ENCODE peak calls at places on chromosome 12, in five cellular contexts. One of them, this sample, is unnamed. For H3K27me3, the result is how much of the 10 kb centered on the place peaks cover.

GRCh38 chr12:110266980-110267620 is 13.9 kb upstream of the ATP2A2 start:
- DNase-seq in left lung: peak
- DNase-seq in aorta: no peak
- DNase-seq in AG04450: no peak
- DNase-seq in K562: peak
- DNase-seq in this sample: peak

GRCh38 chr12:6215932-6216494 is 15.8 kb downstream of the CD9 start:
- DNase-seq in left lung: peak
- DNase-seq in aorta: peak
- DNase-seq in AG04450: no peak
- DNase-seq in K562: no peak
- DNase-seq in this sample: peak

GRCh38 chr12:19018302-19018980 is 111.1 kb upstream of the PLEKHA5 start:
- DNase-seq in left lung: no peak
- DNase-seq in aorta: no peak
- DNase-seq in AG04450: peak
- DNase-seq in K562: no peak
- DNase-seq in this sample: no peak

GRCh38 chr12:89156324-89156723 is 196.0 kb downstream of the DUSP6 start:
- DNase-seq in left lung: no peak
- DNase-seq in aorta: no peak
- DNase-seq in AG04450: no peak
- DNase-seq in K562: no peak
- DNase-seq in this sample: no peak

GRCh38 chr12:57454566-57455373 is at the start of gene INHBE:
- DNase-seq in left lung: no peak
- DNase-seq in aorta: no peak
- DNase-seq in AG04450: peak
- DNase-seq in K562: peak
- DNase-seq in this sample: no peak

GRCh38 chr12:111056618-111057521 is 136.5 kb upstream of the MYL2 start:
- DNase-seq in left lung: peak
- DNase-seq in aorta: peak
- DNase-seq in AG04450: no peak
- DNase-seq in K562: peak
- DNase-seq in this sample: no peak

GRCh38 chr12:121805800-121806555 is 2.2 kb downstream of the SETD1B start:
- DNase-seq in left lung: no peak
- DNase-seq in aorta: no peak
- DNase-seq in AG04450: no peak
- DNase-seq in K562: peak
- DNase-seq in this sample: no peak

GRCh38 chr12:50614167-50614762 is 109.5 kb downstream of the DIP2B start:
- DNase-seq in left lung: no peak
- DNase-seq in aorta: no peak
- DNase-seq in AG04450: no peak
- DNase-seq in K562: peak
- DNase-seq in this sample: no peak

GRCh38 chr12:47094804-47095203 is 15.0 kb upstream of the AMIGO2 start:
- DNase-seq in left lung: no peak
- DNase-seq in aorta: no peak
- DNase-seq in AG04450: no peak
- DNase-seq in K562: no peak
- DNase-seq in this sample: no peak

GRCh38 chr12:27003421-27004311 is 10.5 kb downstream of the TM7SF3 start:
- DNase-seq in left lung: no peak
- DNase-seq in aorta: no peak
- DNase-seq in AG04450: no peak
- DNase-seq in K562: no peak
- DNase-seq in this sample: no peak

GRCh38 chr12:39605996-39606395 is 13.6 kb downstream of the ABCD2 start:
- DNase-seq in left lung: no peak
- DNase-seq in aorta: no peak
- DNase-seq in AG04450: no peak
- DNase-seq in K562: no peak
- DNase-seq in this sample: no peak

GRCh38 chr12:38427442-38427841 is 110.9 kb downstream of the ALG10B start:
- DNase-seq in left lung: no peak
- DNase-seq in aorta: no peak
- DNase-seq in AG04450: no peak
- DNase-seq in K562: no peak
- DNase-seq in this sample: no peak

GRCh38 chr12:45730842-45731336 is 1.4 kb downstream of the ARID2 start:
- DNase-seq in left lung: no peak
- DNase-seq in aorta: no peak
- DNase-seq in AG04450: no peak
- DNase-seq in K562: peak
- DNase-seq in this sample: no peak

GRCh38 chr12:106481246-106481645 is 101.6 kb upstream of the RFX4 start:
- DNase-seq in left lung: no peak
- DNase-seq in aorta: no peak
- DNase-seq in AG04450: no peak
- DNase-seq in K562: no peak
- DNase-seq in this sample: no peak

GRCh38 chr12:25458047-25458552 is 95.0 kb downstream of the LMNTD1 start:
- DNase-seq in left lung: no peak
- DNase-seq in aorta: no peak
- DNase-seq in AG04450: peak
- DNase-seq in K562: peak
- DNase-seq in this sample: no peak

GRCh38 chr12:24996820-24997219 is 47.9 kb upstream of the BCAT1 start:
- DNase-seq in left lung: no peak
- DNase-seq in aorta: no peak
- DNase-seq in AG04450: no peak
- DNase-seq in K562: no peak
- DNase-seq in this sample: no peak

GRCh38 chr12:72330291-72330690 is 58.1 kb downstream of the TRHDE start:
- DNase-seq in left lung: no peak
- DNase-seq in aorta: no peak
- DNase-seq in AG04450: no peak
- DNase-seq in K562: no peak
- DNase-seq in this sample: no peak

GRCh38 chr12:113368331-113368730 is 9.9 kb downstream of the PLBD2 start:
- DNase-seq in left lung: no peak
- DNase-seq in aorta: no peak
- DNase-seq in AG04450: no peak
- DNase-seq in K562: no peak
- DNase-seq in this sample: no peak

DNA sequence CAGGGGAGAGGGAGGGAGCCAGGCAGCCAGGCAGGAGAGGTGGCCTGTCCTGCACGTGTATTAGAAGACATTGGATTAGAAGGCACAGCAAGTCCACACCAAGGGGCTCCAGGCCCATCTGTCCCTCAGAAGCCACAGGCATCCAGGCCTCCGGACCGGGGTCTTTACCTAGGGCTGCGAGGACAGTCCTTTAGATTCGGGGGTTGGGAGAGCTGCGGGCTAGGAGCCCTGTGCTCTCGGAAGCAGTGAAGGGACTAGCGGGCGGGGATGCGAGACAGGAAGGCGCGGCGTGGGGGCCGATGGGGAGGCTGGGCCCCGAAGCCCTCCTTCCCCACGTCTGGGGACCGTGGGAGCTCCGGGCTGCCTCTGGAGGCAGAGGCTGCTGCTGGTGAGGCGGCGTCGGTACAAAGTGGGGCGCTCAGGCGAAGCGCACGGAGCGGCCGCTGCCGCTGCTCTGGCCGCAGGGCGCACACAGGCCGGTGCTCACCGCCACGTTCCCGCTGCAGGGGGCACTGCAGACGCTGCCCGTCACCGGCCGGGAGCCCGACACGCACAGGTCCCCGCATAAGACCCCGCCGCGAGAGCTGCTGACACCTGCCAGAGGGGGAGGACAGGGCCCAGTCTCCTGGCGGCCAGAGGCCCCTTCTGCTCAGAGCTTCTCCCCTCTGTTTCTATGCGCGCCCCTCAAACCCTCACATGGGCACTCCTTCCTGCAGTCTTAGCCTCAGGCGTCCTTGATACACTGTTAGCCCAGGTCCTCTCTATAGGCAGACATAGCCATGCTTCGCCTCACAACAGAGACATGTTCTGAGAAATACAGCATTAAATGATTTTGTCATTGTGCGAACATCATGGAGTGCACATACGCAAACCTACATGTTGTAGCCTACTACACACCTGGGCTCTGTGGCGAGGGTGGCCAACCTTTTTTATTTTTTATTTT is 17.3 kb downstream of the KRT7 start:
- DNase-seq in left lung: no peak
- DNase-seq in aorta: peak
- DNase-seq in AG04450: no peak
- DNase-seq in K562: no peak
- DNase-seq in this sample: no peak
- H3K4me3 ChIP-seq in left lung: no peak
- H3K4me3 ChIP-seq in aorta: no peak
- H3K4me3 ChIP-seq in AG04450: no peak
- H3K4me3 ChIP-seq in K562: no peak
- H3K4me3 ChIP-seq in this sample: no peak

GRCh38 chr12:52307836-52308806 is 13.1 kb downstream of the KRT83 start:
- DNase-seq in left lung: peak
- DNase-seq in aorta: peak
- DNase-seq in AG04450: no peak
- DNase-seq in K562: peak
- DNase-seq in this sample: peak
- H3K27ac ChIP-seq in left lung: no peak
- H3K27ac ChIP-seq in aorta: no peak
- H3K27ac ChIP-seq in AG04450: no peak
- H3K27ac ChIP-seq in K562: no peak
- H3K27ac ChIP-seq in this sample: no peak

GRCh38 chr12:116881867-116882507 is 746 bp upstream of the HRK start:
- DNase-seq in left lung: no peak
- DNase-seq in aorta: no peak
- DNase-seq in AG04450: no peak
- DNase-seq in K562: no peak
- DNase-seq in this sample: no peak
- H3K27me3 ChIP-seq in left lung: half or more
- H3K27me3 ChIP-seq in aorta: under half
- H3K27me3 ChIP-seq in AG04450: half or more
- H3K27me3 ChIP-seq in K562: under half
- H3K27me3 ChIP-seq in this sample: under half

GRCh38 chr12:118103231-118103600 is 595 bp downstream of the VSIG10 start:
- DNase-seq in left lung: peak
- DNase-seq in aorta: peak
- DNase-seq in AG04450: no peak
- DNase-seq in K562: no peak
- DNase-seq in this sample: no peak

GRCh38 chr12:118101051-118101450 is 2.8 kb downstream of the VSIG10 start:
- DNase-seq in left lung: no peak
- DNase-seq in aorta: no peak
- DNase-seq in AG04450: no peak
- DNase-seq in K562: no peak
- DNase-seq in this sample: no peak

GRCh38 chr12:118102070-118102469 is 1.7 kb downstream of the VSIG10 start:
- DNase-seq in left lung: no peak
- DNase-seq in aorta: no peak
- DNase-seq in AG04450: no peak
- DNase-seq in K562: no peak
- DNase-seq in this sample: no peak

GRCh38 chr12:118103601-118104382 is at the start of gene VSIG10:
- DNase-seq in left lung: peak
- DNase-seq in aorta: peak
- DNase-seq in AG04450: no peak
- DNase-seq in K562: peak
- DNase-seq in this sample: peak

DNA sequence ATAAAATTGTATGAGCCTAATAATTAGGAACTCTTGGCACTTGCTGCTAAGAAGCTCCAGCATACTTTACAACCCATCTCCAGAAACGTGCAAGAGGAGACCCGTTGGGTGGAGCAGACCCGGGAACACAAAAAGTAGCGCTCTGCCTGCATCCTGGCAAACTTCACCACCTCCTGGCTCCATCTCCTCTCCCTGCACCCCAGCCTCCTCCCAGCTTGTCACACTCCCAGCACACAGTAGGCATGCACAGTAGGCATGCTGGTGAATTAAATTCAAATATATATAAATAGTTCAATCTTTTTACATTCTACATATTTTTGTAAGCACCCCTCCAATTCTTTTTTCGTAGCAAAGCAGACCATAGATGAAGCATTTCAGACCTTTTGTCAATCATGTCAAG is 1.2 kb downstream of the VSIG10 start:
- DNase-seq in left lung: no peak
- DNase-seq in aorta: no peak
- DNase-seq in AG04450: no peak
- DNase-seq in K562: no peak
- DNase-seq in this sample: no peak
- H3K4me3 ChIP-seq in left lung: peak
- H3K4me3 ChIP-seq in aorta: no peak
- H3K4me3 ChIP-seq in AG04450: peak
- H3K4me3 ChIP-seq in K562: no peak
- H3K4me3 ChIP-seq in this sample: peak

GRCh38 chr12:130965668-130966067 is 12.0 kb downstream of the ADGRD1 start:
- DNase-seq in left lung: no peak
- DNase-seq in aorta: no peak
- DNase-seq in AG04450: no peak
- DNase-seq in K562: no peak
- DNase-seq in this sample: no peak
- H3K27ac ChIP-seq in left lung: no peak
- H3K27ac ChIP-seq in aorta: no peak
- H3K27ac ChIP-seq in AG04450: no peak
- H3K27ac ChIP-seq in K562: no peak
- H3K27ac ChIP-seq in this sample: no peak

DNA sequence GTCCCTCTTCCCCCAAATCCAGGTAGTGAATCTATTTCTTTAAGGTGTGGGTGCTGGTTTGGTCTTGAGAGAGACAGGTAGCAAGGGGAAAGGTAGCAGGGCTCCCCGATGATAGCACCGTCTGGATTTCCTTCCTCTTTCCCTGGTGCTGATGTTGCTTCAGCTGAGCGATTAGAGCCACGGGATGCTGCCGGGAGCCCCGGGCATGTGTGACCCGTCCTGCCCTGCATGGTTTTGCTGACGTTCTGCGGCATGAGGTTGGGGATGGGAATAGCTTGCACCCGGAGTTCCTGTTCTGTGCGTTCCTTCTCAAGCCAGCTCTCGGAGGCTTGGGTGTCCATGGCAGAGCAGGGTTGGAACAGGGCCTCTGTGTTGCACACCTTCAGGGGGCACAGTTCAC is 107.3 kb downstream of the TSPAN9 start:
- DNase-seq in left lung: no peak
- DNase-seq in aorta: no peak
- DNase-seq in AG04450: no peak
- DNase-seq in K562: no peak
- DNase-seq in this sample: no peak
- H3K27me3 ChIP-seq in left lung: under half
- H3K27me3 ChIP-seq in aorta: under half
- H3K27me3 ChIP-seq in AG04450: under half
- H3K27me3 ChIP-seq in K562: under half
- H3K27me3 ChIP-seq in this sample: under half

GRCh38 chr12:53221203-53222076 is 10.6 kb downstream of the RARG start:
- DNase-seq in left lung: peak
- DNase-seq in aorta: peak
- DNase-seq in AG04450: no peak
- DNase-seq in K562: peak
- DNase-seq in this sample: peak

GRCh38 chr12:53220857-53221202 is 11.2 kb downstream of the RARG start:
- DNase-seq in left lung: peak
- DNase-seq in aorta: peak
- DNase-seq in AG04450: peak
- DNase-seq in K562: peak
- DNase-seq in this sample: peak

GRCh38 chr12:53223391-53224267 is 8.4 kb downstream of the RARG start:
- DNase-seq in left lung: no peak
- DNase-seq in aorta: peak
- DNase-seq in AG04450: no peak
- DNase-seq in K562: peak
- DNase-seq in this sample: peak

GRCh38 chr12:53223006-53223305 is 9.1 kb downstream of the RARG start:
- DNase-seq in left lung: no peak
- DNase-seq in aorta: peak
- DNase-seq in AG04450: no peak
- DNase-seq in K562: no peak
- DNase-seq in this sample: no peak

GRCh38 chr12:53222170-53223005 is 9.6 kb downstream of the RARG start:
- DNase-seq in left lung: no peak
- DNase-seq in aorta: peak
- DNase-seq in AG04450: no peak
- DNase-seq in K562: no peak
- DNase-seq in this sample: peak
- H3K4me3 ChIP-seq in left lung: peak
- H3K4me3 ChIP-seq in aorta: peak
- H3K4me3 ChIP-seq in AG04450: peak
- H3K4me3 ChIP-seq in K562: peak
- H3K4me3 ChIP-seq in this sample: peak

This sample was measured in right cardiac atrium.